ENCODE peak calls at places on chromosomes 12 and 14, in eight cellular contexts. F, J, E, P, N, A, I and R are unnamed samples.

GRCh38 chr12:26648584-26648983 is 184.4 kb downstream of the ITPR2 start:
- DNase-seq in I (no peak), F (peak), A (no peak), P (no peak), N (no peak), E (peak), J (no peak), R (peak)

GRCh38 chr12:67482751-67483661 is 165.5 kb upstream of the DYRK2 start:
- DNase-seq in F (peak), P (peak), A (no peak), I (no peak), N (peak), J (peak), E (peak), R (peak)

GRCh38 chr12:27460471-27460978 is 14.0 kb downstream of the SMCO2 start:
- DNase-seq in P (peak), I (no peak), E (no peak), A (no peak), F (no peak), N (no peak), J (no peak), R (no peak)

GRCh38 chr14:104126753-104127152 is 11.6 kb upstream of the KIF26A start:
- DNase-seq in A (no peak), E (no peak), F (no peak), I (no peak), P (no peak), J (no peak), N (no peak), R (no peak)

GRCh38 chr12:49811136-49811535 is 17.1 kb downstream of the NCKAP5L start:
- DNase-seq in J (no peak), A (no peak), N (no peak), E (no peak), P (no peak), F (no peak), I (no peak), R (no peak)

GRCh38 chr12:14473707-14474287 is 93.9 kb downstream of the PLBD1 start:
- DNase-seq in N (no peak), I (peak), E (no peak), P (peak), J (no peak), A (peak), F (no peak), R (peak)

GRCh38 chr14:68254669-68255527 is 435.3 kb downstream of the RAD51B start:
- DNase-seq in P (no peak), I (no peak), E (no peak), J (no peak), N (no peak), F (no peak), A (no peak), R (no peak)

GRCh38 chr14:55686713-55687112 is 106.7 kb downstream of the KTN1 start:
- DNase-seq in P (no peak), A (no peak), I (no peak), E (no peak), N (no peak), F (no peak), J (no peak), R (no peak)

GRCh38 chr12:71303199-71303598 is 136.4 kb upstream of the LGR5 start:
- DNase-seq in F (no peak), P (no peak), E (no peak), I (no peak), J (no peak), A (peak), N (no peak), R (no peak)

GRCh38 chr12:89210277-89210676 is 142.0 kb downstream of the DUSP6 start:
- DNase-seq in E (no peak), A (no peak), N (no peak), P (no peak), I (peak), J (no peak), F (no peak), R (no peak)

GRCh38 chr14:47557894-47558293 is 117.5 kb downstream of the MDGA2 start:
- DNase-seq in N (no peak), A (no peak), I (no peak), J (no peak), P (no peak), E (no peak), F (no peak), R (no peak)

GRCh38 chr14:75959031-75959430 is 22.8 kb downstream of the TGFB3 start:
- DNase-seq in P (no peak), F (no peak), J (no peak), I (no peak), A (no peak), N (no peak), E (no peak), R (no peak)

GRCh38 chr12:25058012-25058411 is 109.1 kb upstream of the BCAT1 start:
- DNase-seq in A (no peak), P (no peak), F (no peak), N (no peak), E (no peak), J (no peak), I (no peak), R (no peak)

GRCh38 chr14:63735720-63736119 is 7.9 kb upstream of the SGPP1 start:
- DNase-seq in E (no peak), N (no peak), F (no peak), A (no peak), J (no peak), I (no peak), P (no peak), R (no peak)

GRCh38 chr14:75518625-75519024 is 3.6 kb upstream of the BATF start:
- DNase-seq in J (no peak), F (no peak), I (peak), A (peak), P (peak), N (no peak), E (no peak), R (no peak)

GRCh38 chr12:43148711-43149110 is 403.3 kb downstream of the ADAMTS20 start:
- DNase-seq in A (no peak), J (no peak), N (no peak), I (no peak), E (no peak), F (no peak), P (peak), R (no peak)

GRCh38 chr12:81797100-81797499 is 38.0 kb upstream of the PPFIA2 start:
- DNase-seq in E (no peak), A (peak), F (no peak), J (no peak), N (no peak), P (peak), I (peak), R (no peak)
- TF ChIP-seq CTCF in E (peak), A (peak), F (peak), J (no peak), N (no peak), P (peak), I (peak), R (peak)

DNA sequence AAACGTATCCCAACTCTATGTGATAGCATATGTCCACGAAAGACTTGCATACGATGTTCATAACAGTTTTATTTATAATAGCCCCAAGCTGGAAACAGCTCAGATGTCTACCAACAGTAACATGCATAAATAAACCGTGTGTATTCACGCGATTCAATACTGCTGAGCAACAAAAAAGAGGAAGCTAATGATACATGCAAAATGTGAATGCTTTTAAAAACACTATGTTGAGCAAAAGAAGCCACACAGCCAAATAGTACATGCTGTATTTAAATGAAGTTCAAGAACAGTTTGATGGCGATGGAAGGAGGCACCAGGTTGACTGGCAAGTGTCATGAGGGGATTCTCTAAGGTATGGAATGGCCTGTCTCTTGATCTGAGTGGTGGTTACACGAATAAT is 55.6 kb downstream of the TRIM9 start:
- DNase-seq in I (no peak), P (peak), A (no peak), F (no peak), J (no peak), E (no peak), N (no peak), R (no peak)
- H3K4me3 ChIP-seq in I (no peak), P (no peak), A (no peak), F (no peak), J (no peak), E (no peak), N (no peak), R (no peak)

DNA sequence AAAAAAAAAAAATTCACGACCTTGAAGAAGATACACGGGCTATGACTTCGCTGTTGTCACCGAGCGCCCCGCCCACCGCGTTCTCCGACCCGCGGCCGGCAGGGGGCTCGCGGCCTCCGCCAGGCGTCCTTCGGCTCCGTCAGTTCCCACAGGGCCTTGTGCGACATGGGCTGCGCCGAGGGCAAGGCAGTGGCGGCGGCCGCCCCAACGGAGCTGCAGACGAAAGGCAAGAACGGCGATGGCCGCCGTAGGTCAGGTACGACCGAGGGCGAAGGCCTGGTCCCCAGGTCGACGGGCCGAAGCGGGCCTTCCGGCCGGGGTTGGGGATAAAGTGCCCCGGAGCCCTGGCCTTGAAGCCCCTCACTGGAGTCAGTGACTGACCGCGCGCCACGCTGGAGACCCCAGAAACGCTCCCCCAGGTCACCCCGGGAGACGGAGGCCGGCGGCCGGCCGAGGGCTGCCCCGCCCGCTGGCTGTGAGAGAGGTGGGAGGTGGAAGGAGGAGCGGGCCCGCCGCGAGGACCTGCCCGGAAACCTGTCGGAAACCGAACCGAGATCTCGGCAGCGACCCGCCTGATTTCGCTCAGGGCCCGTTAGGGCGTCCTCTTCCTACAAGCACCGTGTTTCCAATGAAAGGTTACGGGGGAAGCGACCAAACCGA is at the start of gene TXNRD1:
- DNase-seq in E (no peak), A (peak), I (peak), P (peak), J (peak), F (no peak), N (peak), R (peak)
- TF ChIP-seq CTCF in E (peak), A (peak), I (peak), P (peak), J (peak), F (peak), N (peak), R (peak)

GRCh38 chr12:54015210-54015931 is 6.6 kb downstream of the HOXC8 start:
- DNase-seq in J (no peak), E (no peak), I (no peak), A (no peak), F (no peak), P (no peak), N (no peak), R (no peak)
- H3K4me3 ChIP-seq in J (no peak), E (no peak), I (no peak), A (no peak), F (no peak), P (no peak), N (no peak), R (no peak)

DNA sequence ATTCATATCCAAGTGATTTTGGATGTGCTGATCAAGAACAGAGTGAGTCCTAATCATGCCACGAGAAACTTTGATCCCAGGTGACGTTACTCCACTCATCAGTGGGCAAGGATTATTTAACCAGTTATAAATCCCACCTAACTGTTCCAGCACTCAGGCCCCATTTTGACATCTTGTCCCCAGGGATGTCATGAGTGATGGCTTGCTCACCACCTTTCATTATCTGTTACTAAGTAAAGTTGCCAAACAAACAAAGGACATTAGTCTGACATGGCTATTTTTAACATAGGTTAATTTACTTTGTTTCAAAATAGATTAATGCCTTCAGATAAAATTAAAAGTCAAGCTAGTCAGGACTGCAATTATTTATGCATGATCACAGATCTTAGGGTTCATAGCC is 255.9 kb downstream of the ACSS3 start:
- DNase-seq in F (no peak), J (no peak), N (no peak), A (no peak), E (no peak), P (no peak), I (no peak), R (no peak)
- TF ChIP-seq CTCF in F (no peak), J (no peak), N (no peak), A (no peak), E (no peak), P (no peak), I (no peak), R (no peak)

GRCh38 chr14:50961606-50962259 is 17.4 kb upstream of the PYGL start:
- DNase-seq in F (peak), I (no peak), N (no peak), A (no peak), J (no peak), P (no peak), E (peak), R (peak)
- H3K4me3 ChIP-seq in F (peak), I (no peak), N (no peak), A (no peak), J (no peak), P (no peak), E (peak), R (no peak)

DNA sequence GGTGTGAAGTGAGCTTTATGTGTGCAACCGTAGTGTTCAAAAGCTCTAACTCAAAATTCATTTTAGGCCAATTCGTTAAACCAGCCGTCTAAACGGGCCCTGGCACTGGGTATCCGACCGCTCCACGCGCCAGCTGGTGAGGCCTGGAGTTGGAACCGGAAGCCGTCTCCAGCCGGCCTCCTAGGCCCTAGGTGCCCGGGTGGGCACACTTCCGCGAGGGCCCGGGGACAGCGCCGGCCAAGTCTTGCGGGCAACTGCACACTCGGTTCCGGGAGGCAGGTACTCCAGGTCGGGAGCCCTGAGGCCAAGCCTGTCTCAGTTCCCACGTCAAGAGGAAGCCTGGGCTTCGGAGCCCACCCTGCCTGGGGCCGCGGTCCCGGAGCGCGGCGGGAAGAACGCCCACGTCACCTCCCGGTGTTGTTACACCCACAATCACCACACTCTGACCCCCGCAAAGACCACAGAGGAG is 16.2 kb downstream of the OTX2 start:
- DNase-seq in N (no peak), F (no peak), J (no peak), I (peak), E (no peak), A (no peak), P (no peak), R (no peak)
- TF ChIP-seq CTCF in N (no peak), F (no peak), J (no peak), I (no peak), E (no peak), A (no peak), P (no peak), R (no peak)

GRCh38 chr14:69613312-69614073 is 2.1 kb downstream of the SUSD6 start:
- DNase-seq in E (no peak), J (no peak), I (no peak), P (no peak), A (no peak), F (no peak), N (no peak), R (no peak)

GRCh38 chr14:69615471-69616407 is 4.3 kb downstream of the SUSD6 start:
- DNase-seq in A (no peak), N (peak), P (peak), J (no peak), I (no peak), E (peak), F (peak), R (no peak)

GRCh38 chr14:69612759-69613145 is 1.4 kb downstream of the SUSD6 start:
- DNase-seq in N (no peak), E (no peak), A (peak), P (no peak), I (no peak), F (no peak), J (no peak), R (no peak)

GRCh38 chr14:69616408-69616773 is 5.0 kb downstream of the SUSD6 start:
- DNase-seq in J (no peak), A (no peak), N (no peak), F (no peak), E (no peak), P (no peak), I (no peak), R (no peak)

DNA sequence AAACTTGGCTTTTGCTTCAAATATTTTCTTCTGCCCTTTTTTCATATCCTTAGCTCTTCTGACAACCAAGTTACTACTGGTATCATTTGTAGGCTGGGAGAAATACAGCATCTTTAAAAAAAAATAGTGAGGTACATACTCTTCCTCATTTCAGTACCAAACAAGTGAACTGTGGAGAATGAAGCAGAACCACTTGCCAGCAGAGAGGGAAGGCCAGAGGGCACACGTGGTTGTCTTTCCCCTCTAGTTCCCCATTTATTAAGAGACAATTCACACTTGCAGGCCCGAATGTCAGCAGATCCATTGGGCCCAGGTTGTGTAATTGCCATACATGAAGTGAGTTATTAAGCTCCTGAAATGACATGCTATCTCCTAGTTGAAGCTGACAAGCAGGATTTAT is 3.2 kb downstream of the SUSD6 start:
- DNase-seq in N (peak), E (no peak), J (no peak), A (no peak), F (no peak), P (peak), I (no peak), R (no peak)
- H3K4me3 ChIP-seq in N (peak), E (no peak), J (no peak), A (no peak), F (no peak), P (no peak), I (no peak), R (no peak)

GRCh38 chr12:45464699-45465098 is 248.8 kb downstream of the ANO6 start:
- DNase-seq in N (no peak), E (no peak), F (no peak), A (peak), J (no peak), P (no peak), I (peak), R (peak)
- TF ChIP-seq CTCF in N (no peak), E (peak), F (peak), A (peak), J (no peak), P (no peak), I (peak), R (peak)